ENCODE peak calls at places on chromosomes 13 and 19, in nine cellular contexts. A is amniotic stem cell; Q is nephron progenitor cell; Y is activated CD8-positive, alpha-beta memory T cell treated with anti-CD3 and anti-CD28 coated beads for 1 hour; B is body of pancreas; L is stomach; P is gastrocnemius medialis; R is NCI-H1694; O is activated naive CD8-positive, alpha-beta T cell treated with anti-CD3 and anti-CD28 coated beads for 36 hours. S is an unnamed sample.

GRCh38 chr19:8459520-8460260 is 14.9 kb downstream of the HNRNPM start:
- DNase-seq in L (no peak), P (no peak), A (no peak), Y (no peak), O (no peak), R (no peak), B (no peak), Q (no peak), S (no peak)

GRCh38 chr13:97322740-97323342 is 100.7 kb downstream of the MBNL2 start:
- DNase-seq in B (no peak), A (no peak), L (no peak), Y (no peak), P (no peak), O (no peak), R (no peak), Q (no peak), S (no peak)

GRCh38 chr19:2221250-2221831 is 14.8 kb downstream of the PLEKHJ1 start:
- DNase-seq in Y (no peak), R (no peak), L (no peak), A (no peak), O (no peak), Q (no peak), B (no peak), P (no peak), S (no peak)

GRCh38 chr19:41050426-41050825 is 37.8 kb upstream of the CYP2A13 start:
- DNase-seq in R (no peak), A (no peak), P (no peak), Q (no peak), B (no peak), L (no peak), Y (no peak), O (no peak), S (no peak)

GRCh38 chr19:55105237-55105636 is 12.2 kb downstream of the PPP1R12C start:
- DNase-seq in L (no peak), Y (no peak), B (no peak), P (no peak), O (no peak), Q (no peak), A (no peak), R (no peak), S (no peak)

GRCh38 chr13:31972453-31972852 is 59.1 kb upstream of the FRY start:
- DNase-seq in B (no peak), L (no peak), A (no peak), R (no peak), O (no peak), Y (no peak), P (no peak), Q (no peak), S (no peak)

GRCh38 chr19:50042363-50043024 is 16.7 kb downstream of the ZNF473 start:
- DNase-seq in O (no peak), R (no peak), Y (no peak), L (no peak), Q (no peak), B (no peak), P (no peak), A (no peak), S (no peak)

GRCh38 chr19:33297401-33298145 is 4.8 kb downstream of the CEBPA start:
- DNase-seq in B (no peak), O (no peak), A (no peak), Y (no peak), L (no peak), Q (no peak), R (no peak), P (no peak), S (no peak)

GRCh38 chr19:52211926-52212571 is 22.2 kb downstream of the PPP2R1A start:
- DNase-seq in O (no peak), A (no peak), Q (no peak), P (no peak), Y (no peak), R (no peak), L (no peak), B (no peak), S (peak)

GRCh38 chr13:23289917-23290357 is 109.2 kb downstream of the SGCG start:
- DNase-seq in O (no peak), B (no peak), R (peak), Q (no peak), P (no peak), Y (no peak), L (no peak), A (no peak), S (no peak)

GRCh38 chr13:100550433-100550832 is 38.2 kb downstream of the GGACT start:
- DNase-seq in R (no peak), L (no peak), O (no peak), A (peak), B (no peak), P (no peak), Y (no peak), Q (no peak), S (no peak)

GRCh38 chr13:62544928-62545327 is 1129.3 kb upstream of the PCDH20 start:
- DNase-seq in P (no peak), O (no peak), Q (no peak), R (no peak), Y (no peak), B (no peak), L (no peak), A (no peak), S (no peak)

GRCh38 chr13:33561627-33562026 is 256.3 kb upstream of the RFC3 start:
- DNase-seq in B (no peak), P (no peak), Q (no peak), A (no peak), O (no peak), R (no peak), Y (no peak), L (no peak), S (no peak)

GRCh38 chr13:98521876-98522275 is 55.0 kb downstream of the STK24 start:
- DNase-seq in L (no peak), A (no peak), Q (no peak), O (no peak), B (no peak), Y (no peak), R (no peak), P (no peak), S (no peak)

GRCh38 chr19:8304841-8305621 is 3.1 kb downstream of the CD320 start:
- DNase-seq in P (no peak), Q (peak), Y (no peak), B (peak), R (no peak), O (peak), A (no peak), L (peak), S (peak)

S was measured in lower leg skin.